ENCODE peak calls at places on chromosomes 2 and 18, in five cellular contexts. B is heart left ventricle, V is HCT116, M is GM23338, H is tibial artery. T is an unnamed sample.

GRCh38 chr2:70995227-70995729 is 605 bp upstream of the TEX261 start:
- DNase-seq in B (no peak), V (peak; percentile 57), M (peak; percentile 76), H (no peak), T (peak; percentile 17)

GRCh38 chr2:239192456-239192855 is 208.4 kb downstream of the HDAC4 start:
- DNase-seq in B (no peak), V (no peak), M (no peak), H (peak; percentile 10), T (peak; percentile 29)

GRCh38 chr2:231379266-231380215 is 16.0 kb upstream of the B3GNT7 start:
- DNase-seq in B (no peak), V (no peak), M (no peak), H (no peak), T (peak; percentile 71)

GRCh38 chr2:119735565-119735964 is 24.2 kb upstream of the PTPN4 start:
- DNase-seq in B (no peak), V (no peak), M (no peak), H (no peak), T (no peak)

GRCh38 chr2:174796319-174796771 is 32.1 kb upstream of the CHRNA1 start:
- DNase-seq in B (no peak), V (no peak), M (peak; percentile 87), H (no peak), T (no peak)

GRCh38 chr2:9813312-9814128 is 29.8 kb upstream of the TAF1B start:
- DNase-seq in B (peak; percentile 69), V (no peak), M (peak; percentile 92), H (peak; percentile 53), T (peak; percentile 80)

GRCh38 chr2:113201496-113202304 is 27.9 kb downstream of the PSD4 start:
- DNase-seq in B (no peak), V (no peak), M (no peak), H (no peak), T (no peak)

GRCh38 chr18:8117008-8117376 is 492.2 kb upstream of the RAB12 start:
- DNase-seq in B (no peak), V (no peak), M (no peak), H (no peak), T (no peak)

GRCh38 chr2:200252661-200253067 is 53.8 kb upstream of the SPATS2L start:
- DNase-seq in B (no peak), V (no peak), M (no peak), H (peak; percentile 32), T (peak; percentile 74)

GRCh38 chr2:138086556-138086955 is 122.3 kb downstream of the HNMT start:
- DNase-seq in B (no peak), V (no peak), M (no peak), H (no peak), T (peak; percentile 47)

GRCh38 chr18:61635901-61636528 is 256.8 kb downstream of the RNF152 start:
- DNase-seq in B (peak; percentile 50), V (peak; percentile 29), M (peak; percentile 83), H (peak; percentile 45), T (peak; percentile 52)

GRCh38 chr2:1738646-1739302 is 5.5 kb downstream of the PXDN start:
- DNase-seq in B (no peak), V (no peak), M (no peak), H (no peak), T (peak; percentile 54)

GRCh38 chr2:58650781-58651180 is 409.7 kb upstream of the FANCL start:
- DNase-seq in B (no peak), V (no peak), M (no peak), H (no peak), T (no peak)

GRCh38 chr2:201860541-201861154 is 54.3 kb downstream of the CDK15 start:
- DNase-seq in B (no peak), V (peak; percentile 56), M (peak; percentile 89), H (peak; percentile 28), T (peak; percentile 75)

GRCh38 chr2:218010116-218010837 is 7.5 kb upstream of the TNS1 start:
- DNase-seq in B (peak; percentile 59), V (no peak), M (peak; percentile 59), H (peak; percentile 62), T (peak; percentile 65)

GRCh38 chr2:43175187-43175490 is 51.3 kb downstream of the ZFP36L2 start:
- DNase-seq in B (no peak), V (no peak), M (peak; percentile 44), H (no peak), T (no peak)

GRCh38 chr2:96520231-96520630 is 15.1 kb upstream of the NEURL3 start:
- DNase-seq in B (no peak), V (no peak), M (no peak), H (no peak), T (no peak)

GRCh38 chr2:66822186-66822585 is 387.3 kb downstream of the MEIS1 start:
- DNase-seq in B (no peak), V (no peak), M (no peak), H (no peak), T (no peak)

GRCh38 chr2:63047534-63048281 is 2.9 kb upstream of the OTX1 start:
- DNase-seq in B (peak; percentile 28), V (no peak), M (peak; percentile 72), H (no peak), T (no peak)

GRCh38 chr2:110101280-110101844 is 14.3 kb downstream of the MALL start:
- DNase-seq in B (peak; percentile 98), V (peak; percentile 91), M (peak; percentile 14), H (peak; percentile 98), T (peak; percentile 98)

GRCh38 chr18:26621161-26622026 is 73.0 kb upstream of the KCTD1 start:
- DNase-seq in B (no peak), V (peak; percentile 23), M (peak; percentile 81), H (peak; percentile 43), T (no peak)

GRCh38 chr2:186749179-186749578 is 55.3 kb downstream of the FAM171B start:
- DNase-seq in B (no peak), V (no peak), M (no peak), H (no peak), T (no peak)

GRCh38 chr2:191059308-191059707 is 45.3 kb upstream of the STAT1 start:
- DNase-seq in B (no peak), V (no peak), M (no peak), H (no peak), T (no peak)

GRCh38 chr2:176122266-176122632 is 270 bp upstream of the HOXD9 start:
- DNase-seq in B (no peak), V (no peak), M (no peak), H (no peak), T (peak; percentile 82)

GRCh38 chr2:216391401-216391800 is 19.1 kb upstream of the MARCHF4 start:
- DNase-seq in B (no peak), V (no peak), M (no peak), H (no peak), T (no peak)

GRCh38 chr2:43507137-43507536 is 88.7 kb downstream of the THADA start:
- DNase-seq in B (no peak), V (no peak), M (no peak), H (no peak), T (no peak)

GRCh38 chr2:112138143-112139032 is at the start of gene FBLN7:
- DNase-seq in B (no peak), V (no peak), M (peak; percentile 68), H (no peak), T (no peak)

GRCh38 chr18:26649193-26649543 is 100.8 kb upstream of the KCTD1 start:
- DNase-seq in B (no peak), V (no peak), M (no peak), H (no peak), T (no peak)

GRCh38 chr18:63111549-63112402 is 207.8 kb downstream of the BCL2 start:
- DNase-seq in B (peak; percentile 53), V (no peak), M (no peak), H (peak; percentile 51), T (no peak)

GRCh38 chr2:177599072-177599688 is 206.6 kb downstream of the AGPS start:
- DNase-seq in B (no peak), V (no peak), M (no peak), H (no peak), T (no peak)

GRCh38 chr2:177600917-177601316 is 208.3 kb downstream of the AGPS start:
- DNase-seq in B (no peak), V (no peak), M (no peak), H (no peak), T (no peak)

GRCh38 chr2:177598321-177598922 is 205.8 kb downstream of the AGPS start:
- DNase-seq in B (no peak), V (no peak), M (no peak), H (peak; percentile 35), T (no peak)

GRCh38 chr2:177597759-177598158 is 205.2 kb downstream of the AGPS start:
- DNase-seq in B (no peak), V (no peak), M (no peak), H (no peak), T (no peak)

GRCh38 chr2:177599956-177600355 is 207.4 kb downstream of the AGPS start:
- DNase-seq in B (no peak), V (no peak), M (no peak), H (no peak), T (no peak)
- H3K4me3 ChIP-seq in B (no peak overlapping the region), V (no peak overlapping the region), M (no peak overlapping the region), H (no peak overlapping the region), T (no peak overlapping the region)

DNA sequence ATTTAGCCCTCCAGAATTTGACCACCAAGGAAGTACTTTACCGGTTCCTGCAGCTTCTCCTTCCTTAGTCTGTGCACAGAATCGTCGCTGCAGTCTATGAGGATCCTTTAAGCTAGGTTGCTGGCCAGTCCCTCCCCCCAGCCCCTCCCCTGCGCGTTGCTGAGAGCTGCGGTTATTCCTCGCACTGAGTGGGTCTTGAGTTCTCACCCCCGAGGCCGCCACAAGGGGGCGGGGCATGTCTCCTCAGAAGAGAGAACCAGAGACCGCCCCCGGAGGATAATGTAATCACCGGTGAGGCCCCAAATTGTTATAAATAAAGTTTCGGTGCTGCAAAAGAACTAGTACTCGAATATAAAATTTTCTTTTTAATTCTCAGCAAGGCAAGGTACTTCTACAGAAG is 1184.9 kb upstream of the CDH2 start:
- DNase-seq in B (no peak), V (no peak), M (peak; percentile 85), H (no peak), T (no peak)
- H3K4me3 ChIP-seq in B (no peak overlapping the region), V (no peak overlapping the region), M (no peak overlapping the region), H (no peak overlapping the region), T (no peak overlapping the region)

DNA sequence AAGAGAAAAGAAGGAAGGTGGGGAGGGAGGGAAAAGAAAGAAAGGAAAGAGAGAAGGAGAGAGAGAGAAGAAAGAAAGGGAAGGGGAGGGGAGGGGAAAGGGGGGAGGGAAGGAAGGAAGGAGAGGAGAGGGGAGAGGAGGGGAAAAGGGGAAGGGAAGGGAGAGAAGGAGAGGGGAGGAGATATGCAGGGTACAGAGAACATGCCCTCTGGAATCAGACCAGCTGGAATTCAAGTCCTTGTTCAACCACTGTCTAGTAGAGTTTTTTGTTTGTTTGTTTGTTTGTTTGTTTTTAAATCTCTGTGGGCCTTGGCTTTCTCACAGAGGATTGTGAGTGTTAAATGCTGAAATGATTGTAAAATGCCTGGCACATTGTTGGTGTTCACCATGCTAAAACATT is 77.7 kb upstream of the FOSL2 start:
- DNase-seq in B (no peak), V (no peak), M (no peak), H (no peak), T (no peak)
- H3K4me3 ChIP-seq in B (no peak overlapping the region), V (no peak overlapping the region), M (no peak overlapping the region), H (no peak overlapping the region), T (no peak overlapping the region)

DNA sequence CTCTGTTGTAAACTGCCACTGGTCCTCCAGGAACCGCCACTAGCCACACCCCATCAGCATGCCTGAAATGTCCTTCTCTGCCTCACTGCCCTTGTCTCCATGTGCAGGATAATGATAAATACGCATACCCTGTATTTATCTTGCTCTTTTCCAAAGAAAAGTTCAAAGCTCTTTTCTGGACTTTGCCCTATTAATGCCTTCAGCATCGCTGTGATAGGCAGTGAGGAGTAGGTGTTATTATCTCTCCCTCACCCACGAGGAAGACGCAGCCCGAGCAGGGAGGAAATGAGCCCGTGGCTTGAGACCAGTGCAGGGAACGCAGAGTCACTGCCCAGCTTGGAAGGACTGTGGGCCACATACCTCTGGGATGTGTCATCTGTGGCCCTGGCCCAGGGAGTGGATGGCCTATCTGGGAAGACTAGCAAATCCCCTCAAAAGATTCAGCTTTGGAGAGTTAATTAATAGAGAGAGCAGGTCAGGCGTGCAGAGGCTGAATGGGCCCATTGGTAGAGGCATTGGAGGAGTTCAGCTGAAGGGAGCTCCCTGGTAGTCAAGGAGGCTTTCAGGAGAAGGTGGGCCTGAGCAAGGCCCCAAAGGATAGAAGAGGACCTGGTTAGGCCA is 39.5 kb upstream of the MCFD2 start:
- DNase-seq in B (peak; percentile 81), V (no peak), M (no peak), H (peak; percentile 84), T (peak; percentile 91)
- H3K4me3 ChIP-seq in B (no peak overlapping the region), V (no peak overlapping the region), M (no peak overlapping the region), H (no peak overlapping the region), T (no peak overlapping the region)

T was measured in SJSA1.